ENCODE peak calls at places on chromosomes 12 and 14, in seven cellular contexts. B is CD4-positive, CD25-positive, alpha-beta regulatory T cell; K is psoas muscle; D is lower lobe of right lung; L is MM.1S; Y is heart right ventricle; A is adipocyte. M is an unnamed sample. For H3K36me3, the result is how much of the 10 kb centered on the place peaks cover.

GRCh38 chr14:49634547-49635334 is at the start of gene DNAAF2:
- DNase-seq in B (peak), K (no peak), D (peak), L (peak), Y (peak), A (peak), M (peak)

GRCh38 chr12:122870867-122871664 is 24.9 kb downstream of the VPS37B start:
- DNase-seq in B (no peak), K (no peak), D (peak), L (no peak), Y (no peak), A (peak), M (no peak)

GRCh38 chr12:117236456-117237001 is 46.3 kb upstream of the FBXO21 start:
- DNase-seq in B (peak), K (peak), D (peak), L (peak), Y (peak), A (peak), M (peak)

GRCh38 chr12:93785262-93786010 is 108.3 kb downstream of the CRADD start:
- DNase-seq in B (peak), K (peak), D (no peak), L (no peak), Y (no peak), A (peak), M (no peak)

GRCh38 chr14:104307246-104307626 is 168.8 kb downstream of the KIF26A start:
- DNase-seq in B (no peak), K (no peak), D (no peak), L (no peak), Y (no peak), A (no peak), M (no peak)

GRCh38 chr12:14845350-14845750 is 2.0 kb upstream of the ART4 start:
- DNase-seq in B (peak), K (no peak), D (no peak), L (peak), Y (no peak), A (peak), M (peak)

GRCh38 chr12:52086366-52086765 is 6.9 kb downstream of the SMIM41 start:
- DNase-seq in B (no peak), K (no peak), D (no peak), L (no peak), Y (no peak), A (no peak), M (peak)

GRCh38 chr12:11906284-11906935 is 164.3 kb upstream of the BCL2L14 start:
- DNase-seq in B (no peak), K (no peak), D (no peak), L (peak), Y (no peak), A (peak), M (no peak)

GRCh38 chr12:108129017-108129812 is at the start of gene WSCD2:
- DNase-seq in B (no peak), K (peak), D (peak), L (peak), Y (peak), A (peak), M (peak)
- H3K4me3 ChIP-seq in B (no peak), K (peak), D (peak), L (peak), Y (peak), A (peak), M (peak)

GRCh38 chr12:120445911-120446909 is at the start of the genes GATC and TRIAP1:
- DNase-seq in B (peak), K (peak), D (peak), L (peak), Y (peak), A (peak), M (peak)

GRCh38 chr12:120444676-120445075 is 1.5 kb downstream of the TRIAP1 start:
- DNase-seq in B (no peak), K (no peak), D (no peak), L (no peak), Y (no peak), A (no peak), M (no peak)

GRCh38 chr12:120453060-120453761 is 7.0 kb downstream of the GATC start:
- DNase-seq in B (no peak), K (no peak), D (no peak), L (no peak), Y (no peak), A (no peak), M (no peak)

GRCh38 chr12:120453977-120454376 is 7.7 kb downstream of the GATC start:
- DNase-seq in B (no peak), K (no peak), D (no peak), L (peak), Y (no peak), A (peak), M (peak)

GRCh38 chr12:120447992-120448391 is 1.7 kb downstream of the GATC start:
- DNase-seq in B (no peak), K (no peak), D (no peak), L (no peak), Y (no peak), A (no peak), M (no peak)
- H3K36me3 ChIP-seq in B (under half), K (under half), D (half or more), L (under half), Y (under half), A (under half), M (under half)

GRCh38 chr14:60645191-60645590 is 4.1 kb downstream of the SIX1 start:
- DNase-seq in B (no peak), K (no peak), D (no peak), L (peak), Y (no peak), A (no peak), M (no peak)
- H3K4me3 ChIP-seq in B (no peak), K (peak), D (no peak), L (no peak), Y (no peak), A (peak), M (no peak)

GRCh38 chr12:915090-915489 is 34.4 kb downstream of the RAD52 start:
- DNase-seq in B (no peak), K (no peak), D (no peak), L (peak), Y (no peak), A (no peak), M (peak)
- H3K36me3 ChIP-seq in B (half or more), K (under half), D (half or more), L (under half), Y (under half), A (half or more), M (under half)

GRCh38 chr12:106125351-106126085 is 13.2 kb downstream of the NUAK1 start:
- DNase-seq in B (no peak), K (no peak), D (no peak), L (no peak), Y (no peak), A (no peak), M (no peak)

GRCh38 chr12:106120578-106121105 is 18.1 kb downstream of the NUAK1 start:
- DNase-seq in B (no peak), K (peak), D (no peak), L (no peak), Y (peak), A (no peak), M (no peak)

GRCh38 chr12:106122004-106122403 is 16.8 kb downstream of the NUAK1 start:
- DNase-seq in B (no peak), K (no peak), D (no peak), L (no peak), Y (no peak), A (no peak), M (no peak)

GRCh38 chr12:106123110-106123509 is 15.6 kb downstream of the NUAK1 start:
- DNase-seq in B (no peak), K (no peak), D (no peak), L (no peak), Y (no peak), A (no peak), M (no peak)

DNA sequence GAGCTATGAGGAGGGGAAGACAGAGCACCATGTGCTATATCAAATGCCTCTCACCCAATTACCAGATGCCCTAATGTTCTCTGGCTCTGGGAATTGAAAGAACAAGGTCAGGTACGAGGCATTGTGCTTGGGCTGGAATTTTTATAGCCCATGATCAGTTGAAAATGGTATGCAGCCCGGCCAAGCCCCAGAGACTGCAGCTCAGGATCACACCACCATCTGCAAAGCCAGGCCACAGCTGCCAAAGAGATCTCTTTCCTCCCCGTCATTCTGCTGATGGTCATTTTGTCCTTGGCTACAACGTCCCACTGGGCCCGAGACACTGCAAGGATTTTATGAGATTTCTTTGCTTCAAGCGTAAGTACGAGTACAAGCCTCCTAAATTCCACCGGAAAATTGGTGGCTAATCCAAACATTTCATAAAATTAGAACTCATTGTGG is 15.2 kb downstream of the NUAK1 start:
- DNase-seq in B (no peak), K (peak), D (no peak), L (no peak), Y (peak), A (peak), M (no peak)
- H3K4me3 ChIP-seq in B (no peak), K (peak), D (peak), L (no peak), Y (peak), A (peak), M (no peak)

M was measured in H7.